ENCODE peak calls at places on chromosomes 7 and 10, in four cellular contexts. C is NCI-H1417, G is T47D, A is GM13976. I is an unnamed sample.

GRCh38 chr10:3119796-3120459 is 52.6 kb downstream of the PFKP start:
- DNase-seq in C (no peak), G (peak; percentile 47), A (no peak), I (peak; percentile 69)

GRCh38 chr7:8913687-8914086 is 480.3 kb downstream of the NXPH1 start:
- DNase-seq in C (peak; percentile 9), G (no peak), A (no peak), I (no peak)

GRCh38 chr7:36209814-36210183 is 56.7 kb downstream of the EEPD1 start:
- DNase-seq in C (no peak), G (no peak), A (no peak), I (no peak)

GRCh38 chr10:25059990-25060389 is 43.6 kb downstream of the THNSL1 start:
- DNase-seq in C (no peak), G (peak; percentile 45), A (no peak), I (peak; percentile 91)

GRCh38 chr10:3848768-3849643 is 64.0 kb upstream of the KLF6 start:
- DNase-seq in C (no peak), G (no peak), A (no peak), I (peak; percentile 42)

GRCh38 chr10:53765311-53765710 is 992.7 kb upstream of the MBL2 start:
- DNase-seq in C (no peak), G (no peak), A (no peak), I (no peak)

GRCh38 chr10:53476650-53477312 is 704.2 kb upstream of the MBL2 start:
- DNase-seq in C (no peak), G (no peak), A (no peak), I (no peak)

GRCh38 chr10:15321431-15322321 is 49.4 kb downstream of the FAM171A1 start:
- DNase-seq in C (no peak), G (no peak), A (no peak), I (peak; percentile 47)

GRCh38 chr7:24971333-24972165 is 8.4 kb downstream of the OSBPL3 start:
- DNase-seq in C (no peak), G (peak; percentile 27), A (no peak), I (peak; percentile 88)

GRCh38 chr7:87220026-87220733 is 648 bp upstream of the TMEM243 start:
- DNase-seq in C (peak; percentile 94), G (peak; percentile 89), A (peak; percentile 85), I (peak; percentile 93)

GRCh38 chr10:74208081-74208480 is 57.1 kb downstream of the ADK start:
- DNase-seq in C (peak; percentile 40), G (peak; percentile 35), A (no peak), I (no peak)

GRCh38 chr10:130003787-130004613 is 39.9 kb upstream of the EBF3 start:
- DNase-seq in C (no peak), G (no peak), A (no peak), I (no peak)

GRCh38 chr7:48962821-48963505 is 38.6 kb downstream of the CDC14C start:
- DNase-seq in C (no peak), G (no peak), A (no peak), I (peak; percentile 8)

GRCh38 chr10:119029613-119030420 is at the start of gene NANOS1:
- DNase-seq in C (peak; percentile 74), G (no peak), A (no peak), I (no peak)

GRCh38 chr10:132546567-132547420 is 9.2 kb downstream of the INPP5A start:
- DNase-seq in C (peak; percentile 4), G (no peak), A (peak; percentile 35), I (no peak)

GRCh38 chr7:89887489-89887888 is 266.8 kb upstream of the STEAP1 start:
- DNase-seq in C (no peak), G (peak; percentile 25), A (no peak), I (no peak)

GRCh38 chr7:140206963-140207362 is 30.2 kb upstream of the KDM7A start:
- DNase-seq in C (no peak), G (no peak), A (no peak), I (no peak)

GRCh38 chr10:13001041-13001886 is at the start of gene CCDC3:
- DNase-seq in C (peak; percentile 57), G (no peak), A (peak; percentile 48), I (peak; percentile 27)

I was measured in AG20443.